ENCODE peak calls at places on chromosomes 4 and X, in seven cellular contexts. Y, A, N, M, K, Z and E are unnamed samples.

GRCh38 chrX:50762578-50762977 is 51.4 kb downstream of the SHROOM4 start:
- DNase-seq in Y (no peak), A (peak), N (no peak), M (no peak), K (no peak), Z (no peak), E (no peak)

GRCh38 chr4:17030543-17030942 is 132.1 kb upstream of the LDB2 start:
- DNase-seq in Y (no peak), A (peak), N (peak), M (peak), K (no peak), Z (no peak), E (peak)

GRCh38 chrX:123648028-123648810 is 84.6 kb downstream of the THOC2 start:
- DNase-seq in Y (peak), A (peak), N (peak), M (peak), K (no peak), Z (peak), E (peak)

GRCh38 chrX:78831523-78831922 is 84.0 kb downstream of the LPAR4 start:
- DNase-seq in Y (no peak), A (no peak), N (no peak), M (no peak), K (no peak), Z (no peak), E (no peak)

GRCh38 chrX:39242187-39242586 is 440.9 kb downstream of the MID1IP1 start:
- DNase-seq in Y (peak), A (peak), N (peak), M (no peak), K (peak), Z (peak), E (peak)

GRCh38 chr4:150874386-150875226 is 140.5 kb downstream of the LRBA start:
- DNase-seq in Y (no peak), A (peak), N (peak), M (no peak), K (peak), Z (no peak), E (no peak)

GRCh38 chr4:145315828-145316227 is 135.4 kb upstream of the OTUD4 start:
- DNase-seq in Y (no peak), A (peak), N (no peak), M (peak), K (no peak), Z (no peak), E (no peak)

GRCh38 chr4:72525938-72526337 is 43.1 kb downstream of the ADAMTS3 start:
- DNase-seq in Y (no peak), A (peak), N (peak), M (peak), K (peak), Z (peak), E (peak)

GRCh38 chr4:44623687-44624086 is 27.7 kb downstream of the YIPF7 start:
- DNase-seq in Y (no peak), A (no peak), N (no peak), M (no peak), K (no peak), Z (no peak), E (no peak)

GRCh38 chrX:9746148-9746880 is 19.3 kb downstream of the GPR143 start:
- DNase-seq in Y (no peak), A (peak), N (peak), M (no peak), K (no peak), Z (no peak), E (peak)

GRCh38 chrX:23127586-23127985 is 127.8 kb downstream of the DDX53 start:
- DNase-seq in Y (no peak), A (no peak), N (no peak), M (no peak), K (no peak), Z (no peak), E (no peak)

GRCh38 chrX:17511556-17511955 is 136.6 kb downstream of the NHS start:
- DNase-seq in Y (no peak), A (peak), N (no peak), M (no peak), K (no peak), Z (no peak), E (no peak)

DNA sequence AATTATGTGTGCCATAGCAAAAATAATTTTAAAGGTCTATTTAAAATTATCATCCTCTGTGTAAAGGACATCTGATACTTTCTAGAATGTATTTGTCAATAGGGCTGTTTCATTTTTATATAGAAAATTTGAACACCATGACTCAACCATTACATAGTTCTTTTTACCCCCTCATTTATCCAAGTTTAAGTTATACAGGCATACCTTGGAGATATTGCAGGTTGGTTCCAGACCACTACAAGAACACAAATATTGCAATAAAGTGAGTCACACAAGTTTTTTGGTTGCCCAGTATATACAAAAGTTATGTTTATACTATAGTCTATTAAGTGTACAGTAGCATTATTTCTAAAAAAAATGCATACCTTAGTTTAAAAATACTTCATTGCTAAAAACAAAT is 130.4 kb downstream of the MSL3 start:
- DNase-seq in Y (no peak), A (peak), N (no peak), M (no peak), K (no peak), Z (no peak), E (no peak)
- TF ChIP-seq CTCF in Y (no peak), A (no peak), N (no peak), M (no peak), K (no peak), Z (no peak), E (no peak)

DNA sequence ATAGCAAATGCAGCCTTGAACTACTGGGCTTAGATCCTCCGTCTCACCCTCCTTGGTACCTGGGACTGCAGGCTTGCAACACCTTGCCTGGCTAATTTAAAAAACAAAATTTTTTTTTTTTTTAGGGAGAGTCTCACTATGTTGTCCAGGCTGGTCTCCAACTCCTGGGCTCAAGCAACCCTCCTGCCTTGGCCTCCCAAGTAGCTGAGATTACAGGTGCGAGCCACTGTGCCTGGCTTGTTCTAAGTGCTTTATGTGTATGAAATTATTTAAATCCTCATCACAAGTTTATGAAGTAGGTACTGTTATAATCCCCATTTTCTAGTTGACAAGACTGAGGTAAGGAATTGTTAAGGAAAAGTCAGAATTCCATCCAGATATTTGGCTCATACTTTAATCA is 43.0 kb downstream of the CLCN3 start:
- DNase-seq in Y (no peak), A (no peak), N (no peak), M (no peak), K (no peak), Z (no peak), E (no peak)
- H3K4me3 ChIP-seq in Y (no peak), A (no peak), N (no peak), M (no peak), K (no peak), Z (no peak), E (no peak)

GRCh38 chr4:101345596-101346311 is 1.6 kb downstream of the PPP3CA start:
- DNase-seq in Y (peak), A (peak), N (peak), M (no peak), K (peak), Z (peak), E (peak)
- TF ChIP-seq CTCF in Y (no peak), A (peak), N (no peak), M (no peak), K (no peak), Z (no peak), E (peak)

GRCh38 chrX:55754861-55755294 is 37.3 kb downstream of the RRAGB start:
- DNase-seq in Y (no peak), A (no peak), N (no peak), M (no peak), K (no peak), Z (no peak), E (no peak)

GRCh38 chrX:55758033-55758432 is 40.5 kb downstream of the RRAGB start:
- DNase-seq in Y (no peak), A (peak), N (no peak), M (no peak), K (no peak), Z (no peak), E (peak)

DNA sequence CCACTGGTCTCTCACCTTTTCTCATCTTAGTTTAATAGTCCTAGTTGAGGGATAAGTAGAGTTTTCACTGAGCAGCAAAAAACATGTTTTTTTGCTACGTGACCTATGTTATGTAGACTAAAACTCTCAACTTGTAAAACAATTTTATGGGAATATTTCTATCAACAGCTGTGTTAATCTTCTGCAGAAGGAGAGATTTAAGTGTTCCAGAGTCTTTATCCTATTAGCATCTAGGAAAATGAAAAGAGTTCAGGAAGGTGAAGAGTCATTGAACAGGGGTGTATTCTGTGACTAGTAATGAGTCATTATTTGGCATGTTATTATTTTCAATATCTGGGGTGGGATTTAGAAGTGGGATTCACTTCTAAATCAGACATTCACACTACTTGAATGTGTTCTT is 41.9 kb downstream of the RRAGB start:
- DNase-seq in Y (no peak), A (no peak), N (no peak), M (no peak), K (no peak), Z (no peak), E (no peak)
- H3K4me3 ChIP-seq in Y (no peak), A (no peak), N (no peak), M (no peak), K (no peak), Z (no peak), E (no peak)

DNA sequence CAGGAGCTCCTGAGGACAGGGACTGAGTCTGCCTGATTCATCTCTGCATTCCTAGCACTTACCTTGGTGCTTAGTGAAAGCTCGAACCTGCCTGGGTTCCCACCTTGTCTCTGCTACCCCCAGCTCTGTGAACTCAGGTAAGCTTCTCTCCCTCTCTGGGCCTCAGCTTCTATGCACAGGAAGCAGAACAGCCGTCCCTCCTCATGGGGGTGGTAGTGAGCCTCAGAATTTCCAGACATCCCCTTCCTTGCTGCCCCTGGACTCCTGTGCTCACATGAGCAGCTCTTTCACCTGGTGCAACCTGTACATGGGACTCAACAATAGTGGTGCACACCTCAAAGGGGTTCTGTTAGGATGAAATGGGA is 50.8 kb downstream of the HTRA3 start:
- DNase-seq in Y (no peak), A (no peak), N (no peak), M (no peak), K (no peak), Z (no peak), E (peak)
- TF ChIP-seq CTCF in Y (no peak), A (peak), N (no peak), M (peak), K (no peak), Z (peak), E (peak)

DNA sequence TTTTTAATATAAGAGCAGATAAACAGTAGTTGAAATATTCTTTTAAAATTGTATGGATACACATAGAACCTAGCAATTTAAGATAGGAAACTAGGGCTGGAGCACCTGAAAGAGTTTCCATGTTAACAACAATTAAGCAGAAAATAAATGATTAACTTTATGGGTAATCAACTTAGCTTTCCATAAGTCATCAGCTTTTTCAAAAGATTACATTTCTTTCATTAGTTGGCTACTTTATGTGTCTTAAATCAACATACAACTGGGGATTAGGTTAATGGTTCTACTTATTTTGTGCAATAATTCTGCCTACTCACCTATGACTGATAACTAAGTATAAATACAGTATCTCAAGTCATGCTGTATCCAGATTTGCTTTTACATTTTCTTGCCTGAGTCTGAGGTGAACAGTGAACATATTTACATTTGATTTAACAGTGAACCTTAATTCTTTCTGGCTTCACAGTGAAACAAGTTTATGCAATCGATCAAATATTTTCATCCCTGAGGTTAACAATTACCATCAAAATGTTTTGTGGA is at the start of gene ANXA10:
- DNase-seq in Y (no peak), A (no peak), N (no peak), M (no peak), K (no peak), Z (no peak), E (no peak)
- H3K4me3 ChIP-seq in Y (no peak), A (no peak), N (no peak), M (no peak), K (no peak), Z (no peak), E (no peak)

GRCh38 chrX:53022381-53022780 is 26.2 kb upstream of the GPR173 start:
- DNase-seq in Y (no peak), A (no peak), N (no peak), M (no peak), K (no peak), Z (no peak), E (no peak)

GRCh38 chrX:53013291-53013690 is 35.3 kb upstream of the GPR173 start:
- DNase-seq in Y (no peak), A (no peak), N (no peak), M (no peak), K (no peak), Z (no peak), E (no peak)

DNA sequence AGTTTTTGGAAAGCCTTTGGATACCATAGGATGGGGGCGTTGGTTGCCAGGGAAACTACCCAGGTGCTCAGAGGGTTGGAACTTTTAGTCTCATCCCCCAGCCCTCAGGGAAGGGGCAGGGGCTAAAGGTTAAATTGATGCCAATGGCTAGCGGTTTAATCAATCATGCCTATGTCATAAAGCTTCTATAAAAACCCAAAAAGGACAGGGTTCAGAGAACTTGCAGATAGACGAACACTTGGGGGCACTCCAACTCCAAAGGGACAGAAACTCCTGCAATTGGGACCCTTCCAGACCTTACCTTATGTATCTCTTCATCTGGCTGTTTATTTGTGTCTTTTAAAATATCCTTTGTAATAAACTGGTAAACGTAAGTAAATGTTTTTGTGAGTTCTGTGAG is 30.0 kb upstream of the GPR173 start:
- DNase-seq in Y (no peak), A (peak), N (no peak), M (no peak), K (no peak), Z (no peak), E (no peak)
- TF ChIP-seq CTCF in Y (no peak), A (peak), N (no peak), M (no peak), K (no peak), Z (no peak), E (peak)

GRCh38 chr4:128242601-128243000 is 45.0 kb downstream of the PGRMC2 start:
- DNase-seq in Y (no peak), A (no peak), N (no peak), M (no peak), K (no peak), Z (no peak), E (no peak)

GRCh38 chr4:128241981-128242380 is 45.6 kb downstream of the PGRMC2 start:
- DNase-seq in Y (no peak), A (no peak), N (no peak), M (no peak), K (no peak), Z (no peak), E (no peak)

GRCh38 chr4:128241425-128241913 is 46.1 kb downstream of the PGRMC2 start:
- DNase-seq in Y (no peak), A (peak), N (peak), M (peak), K (no peak), Z (no peak), E (peak)

GRCh38 chr4:128244379-128244778 is 43.2 kb downstream of the PGRMC2 start:
- DNase-seq in Y (no peak), A (peak), N (no peak), M (no peak), K (no peak), Z (no peak), E (peak)

DNA sequence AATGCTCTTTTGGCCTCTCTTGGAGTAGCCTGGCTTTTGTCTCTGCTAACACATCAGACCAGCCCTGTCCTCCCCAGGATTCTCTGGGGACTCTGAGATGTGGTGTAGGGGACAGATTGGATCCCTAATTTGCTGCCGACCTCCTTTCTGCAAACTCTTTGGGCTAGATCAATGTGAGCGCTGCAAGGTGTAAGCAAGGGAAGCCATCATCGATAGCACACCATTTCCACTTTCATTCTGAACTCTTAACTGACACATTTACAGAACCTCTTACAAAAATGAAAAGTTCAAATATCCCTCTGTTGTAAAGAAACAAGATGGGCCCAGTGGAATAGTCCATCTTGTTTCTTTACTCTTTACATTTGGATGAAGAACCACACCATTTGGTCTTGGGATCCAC is 46.6 kb downstream of the PGRMC2 start:
- DNase-seq in Y (no peak), A (no peak), N (no peak), M (no peak), K (no peak), Z (no peak), E (no peak)
- H3K4me3 ChIP-seq in Y (no peak), A (no peak), N (no peak), M (no peak), K (no peak), Z (no peak), E (no peak)

GRCh38 chr4:184280104-184280503 is 62.4 kb upstream of the ENPP6 start:
- DNase-seq in Y (no peak), A (no peak), N (no peak), M (no peak), K (no peak), Z (no peak), E (no peak)
- TF ChIP-seq CTCF in Y (no peak), A (no peak), N (no peak), M (no peak), K (no peak), Z (no peak), E (no peak)